ENCODE peak calls at places on chromosomes 11 and 22, in six cellular contexts. K is B cell, L is thyroid gland, F is stomach, J is fibroblast of the aortic adventitia, B is RWPE1. R is an unnamed sample.

GRCh38 chr11:60251485-60252207 is 8.7 kb upstream of the MS4A4E start:
- DNase-seq in J (no peak), B (no peak), F (no peak), K (no peak), L (no peak), R (peak)

GRCh38 chr11:44952082-44952481 is 1.4 kb upstream of the TP53I11 start:
- DNase-seq in J (no peak), L (peak), F (no peak), B (no peak), K (no peak), R (no peak)

GRCh38 chr11:102407901-102408300 is 44.7 kb downstream of the TMEM123 start:
- DNase-seq in K (no peak), F (no peak), L (no peak), J (no peak), B (no peak), R (no peak)

GRCh38 chr11:126149759-126150236 is 61.7 kb downstream of the RPUSD4 start:
- DNase-seq in B (no peak), F (no peak), J (no peak), L (no peak), K (no peak), R (no peak)

GRCh38 chr22:29290061-29290460 is 16.4 kb upstream of the GAS2L1 start:
- DNase-seq in F (no peak), J (no peak), K (no peak), L (no peak), B (no peak), R (no peak)

GRCh38 chr11:81725691-81726090 is 1008.0 kb downstream of the FAM181B start:
- DNase-seq in F (no peak), K (no peak), L (no peak), J (no peak), B (no peak), R (no peak)

GRCh38 chr11:102518296-102519094 is 12.1 kb downstream of the MMP7 start:
- DNase-seq in J (peak), B (no peak), L (no peak), K (no peak), F (no peak), R (no peak)

GRCh38 chr11:92880391-92880790 is 89.1 kb upstream of the MTNR1B start:
- DNase-seq in L (no peak), K (no peak), J (no peak), F (no peak), B (no peak), R (no peak)

GRCh38 chr11:80637011-80637410 is 1196.2 kb upstream of the TENM4 start:
- DNase-seq in B (no peak), L (no peak), J (no peak), F (no peak), K (no peak), R (no peak)

GRCh38 chr11:59556883-59557205 is 45.5 kb downstream of the OR4D9 start:
- DNase-seq in B (no peak), F (no peak), J (no peak), K (no peak), L (no peak), R (peak)

GRCh38 chr22:37274380-37274862 is 7.9 kb upstream of the CYTH4 start:
- DNase-seq in L (no peak), F (peak), B (no peak), J (no peak), K (no peak), R (no peak)

GRCh38 chr22:49555526-49555925 is 272.1 kb downstream of the BRD1 start:
- DNase-seq in J (no peak), F (no peak), K (no peak), L (no peak), B (no peak), R (no peak)

GRCh38 chr11:70034740-70035365 is 43.3 kb upstream of the ANO1 start:
- DNase-seq in F (peak), B (no peak), J (no peak), K (no peak), L (peak), R (no peak)

GRCh38 chr11:10413268-10413667 is 41.8 kb upstream of the AMPD3 start:
- DNase-seq in K (peak), J (no peak), L (no peak), F (no peak), B (no peak), R (peak)

GRCh38 chr11:93189462-93189861 is 8.3 kb downstream of the SLC36A4 start:
- DNase-seq in K (no peak), B (no peak), F (no peak), L (no peak), J (no peak), R (no peak)

GRCh38 chr11:130603585-130603906 is 155.1 kb downstream of the ADAMTS15 start:
- DNase-seq in J (no peak), L (no peak), K (no peak), F (no peak), B (no peak), R (no peak)

GRCh38 chr11:120912504-120912903 is 111.4 kb upstream of the TBCEL start:
- DNase-seq in K (no peak), L (no peak), B (peak), F (no peak), J (peak), R (no peak)

GRCh38 chr11:22304337-22304961 is 33.7 kb upstream of the SLC17A6 start:
- DNase-seq in B (peak), J (peak), L (no peak), K (no peak), F (no peak), R (no peak)

GRCh38 chr22:42820075-42820763 is 36.9 kb downstream of the ARFGAP3 start:
- DNase-seq in B (peak), J (peak), F (no peak), K (no peak), L (peak), R (no peak)

GRCh38 chr11:31968774-31969433 is 122.0 kb upstream of the RCN1 start:
- DNase-seq in B (no peak), L (no peak), F (no peak), K (no peak), J (peak), R (no peak)

GRCh38 chr11:2724653-2725366 is 25.0 kb upstream of the KCNQ1OT1 start:
- DNase-seq in F (no peak), L (peak), K (no peak), J (peak), B (no peak), R (no peak)

GRCh38 chr11:5204787-5205186 is 4.3 kb upstream of the OR51V1 start:
- DNase-seq in B (peak), F (no peak), L (no peak), K (no peak), J (peak), R (no peak)

GRCh38 chr11:7341551-7341950 is 89.8 kb downstream of the SYT9 start:
- DNase-seq in B (no peak), K (no peak), L (no peak), F (no peak), J (no peak), R (no peak)

GRCh38 chr11:95699631-95700470 is 89.7 kb downstream of the FAM76B start:
- DNase-seq in B (no peak), K (no peak), F (no peak), L (no peak), J (peak), R (no peak)

GRCh38 chr22:40612291-40612740 is 24.2 kb downstream of the MRTFA start:
- DNase-seq in F (no peak), K (no peak), J (no peak), L (no peak), B (no peak), R (no peak)

GRCh38 chr11:71311176-71311925 is 59.0 kb upstream of the SHANK2 start:
- DNase-seq in L (no peak), K (no peak), B (no peak), F (peak), J (no peak), R (no peak)

GRCh38 chr22:44658371-44658953 is 43.5 kb upstream of the PRR5 start:
- DNase-seq in K (no peak), F (no peak), B (no peak), J (peak), L (peak), R (no peak)

GRCh38 chr22:29062286-29062949 is 787 bp upstream of the C22orf31 start:
- DNase-seq in B (no peak), J (peak), K (no peak), L (peak), F (no peak), R (no peak)

GRCh38 chr22:32622004-32622761 is 147.6 kb downstream of the FBXO7 start:
- DNase-seq in J (peak), L (peak), B (no peak), F (no peak), K (no peak), R (no peak)

GRCh38 chr22:46110215-46110614 is 40.1 kb upstream of the PPARA start:
- DNase-seq in J (no peak), B (no peak), F (no peak), L (no peak), K (no peak), R (peak)

GRCh38 chr22:23061471-23062280 is 8.6 kb upstream of the GNAZ start:
- DNase-seq in K (peak), L (no peak), F (peak), J (no peak), B (no peak), R (no peak)

DNA sequence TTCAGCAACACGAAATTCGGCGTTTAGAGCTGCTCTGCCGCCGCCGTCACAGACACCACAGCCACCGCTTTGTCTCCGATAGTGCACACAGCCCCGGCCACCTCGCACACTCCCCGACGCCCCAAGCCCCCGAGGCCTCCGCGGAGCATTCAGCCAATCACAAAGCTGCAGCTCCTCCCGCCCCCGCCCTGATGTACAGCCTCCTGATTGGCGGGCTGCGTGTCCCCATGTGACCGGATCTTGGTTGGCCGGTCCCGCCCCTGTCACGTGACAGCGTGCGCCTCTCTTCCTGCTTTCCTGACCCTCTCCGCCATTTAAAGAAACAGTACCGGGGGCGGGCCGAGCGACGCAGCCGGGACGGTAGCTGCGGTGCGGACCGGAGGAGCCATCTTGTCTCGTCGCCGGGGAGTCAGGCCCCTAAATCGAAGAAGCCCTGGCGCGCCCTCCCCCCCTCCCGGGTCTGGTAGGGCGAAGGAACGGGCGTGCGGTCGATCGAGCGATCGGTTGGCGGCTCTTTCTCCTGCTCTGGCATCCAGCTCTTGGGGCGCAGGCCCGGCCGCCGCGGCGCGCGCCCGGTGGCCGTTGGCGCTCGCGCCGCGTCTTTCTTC is at the start of gene TUG1:
- DNase-seq in F (peak), J (peak), L (peak), K (peak), B (peak), R (peak)
- TF ChIP-seq CTCF in F (no peak), J (no peak), L (no peak), K (no peak), B (no peak), R (no peak)

GRCh38 chr11:67242548-67242947 is 23.7 kb upstream of the GRK2 start:
- DNase-seq in F (no peak), B (no peak), J (no peak), K (no peak), L (no peak), R (no peak)

GRCh38 chr11:67240575-67241389 is 25.5 kb upstream of the GRK2 start:
- DNase-seq in K (peak), B (peak), J (peak), L (peak), F (peak), R (peak)

GRCh38 chr11:67238894-67239794 is 27.1 kb upstream of the GRK2 start:
- DNase-seq in B (no peak), J (no peak), K (no peak), L (no peak), F (no peak), R (no peak)

GRCh38 chr11:67237574-67237973 is 28.7 kb upstream of the GRK2 start:
- DNase-seq in B (no peak), K (no peak), F (no peak), L (no peak), J (no peak), R (no peak)

GRCh38 chr11:67239795-67240574 is 26.3 kb upstream of the GRK2 start:
- DNase-seq in K (peak), B (peak), F (peak), J (peak), L (peak), R (peak)
- TF ChIP-seq CTCF in K (no peak), B (no peak), F (peak), J (peak), L (no peak), R (no peak)

GRCh38 chr11:73759520-73760065 is 1.3 kb downstream of the RAB6A start:
- DNase-seq in F (no peak), K (peak), B (peak), J (peak), L (no peak), R (peak)
- TF ChIP-seq CTCF in F (no peak), K (no peak), B (peak), J (peak), L (no peak), R (no peak)

GRCh38 chr11:61766353-61766841 is 14.0 kb downstream of the MYRF start:
- DNase-seq in J (no peak), K (no peak), B (no peak), F (peak), L (no peak), R (no peak)

GRCh38 chr11:61762798-61763197 is 10.4 kb downstream of the MYRF start:
- DNase-seq in J (no peak), L (no peak), K (no peak), B (no peak), F (no peak), R (no peak)

GRCh38 chr11:61765550-61766253 is 13.3 kb downstream of the MYRF start:
- DNase-seq in J (no peak), F (no peak), K (no peak), L (no peak), B (no peak), R (no peak)

GRCh38 chr11:61763930-61764605 is 11.6 kb downstream of the MYRF start:
- DNase-seq in J (no peak), B (no peak), F (no peak), K (no peak), L (no peak), R (no peak)

DNA sequence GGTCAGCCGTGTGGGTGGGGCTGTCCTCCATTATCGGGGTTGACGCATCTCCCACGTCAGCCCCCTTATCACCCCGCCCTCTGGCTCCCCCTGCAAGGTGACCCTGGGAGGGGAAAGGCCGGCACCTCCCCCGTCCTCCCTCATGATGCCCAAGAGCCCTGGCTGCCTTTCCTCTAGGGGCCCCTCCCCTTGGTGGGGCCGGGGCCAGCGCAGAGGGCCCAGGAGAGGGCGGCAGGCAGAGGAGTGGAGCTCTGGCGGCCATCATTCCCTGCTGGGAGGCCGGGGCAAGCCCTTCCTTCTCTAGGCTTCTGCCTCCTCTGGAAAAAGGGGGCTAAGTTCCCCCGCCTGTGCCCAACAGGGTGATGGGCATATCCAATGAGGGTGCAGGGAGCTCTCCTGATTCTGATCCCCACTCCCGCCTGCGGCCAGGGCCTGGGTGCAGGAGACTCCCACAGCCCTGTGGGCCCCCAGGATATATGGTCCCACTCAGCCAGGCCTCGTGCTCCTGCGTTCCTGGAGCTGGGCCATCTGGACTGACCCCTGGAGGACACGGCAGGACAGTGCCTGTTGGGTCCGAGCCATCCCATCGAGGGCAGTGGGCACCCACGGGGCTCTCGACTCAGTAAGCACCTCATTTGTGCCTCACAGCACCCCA is 12.3 kb downstream of the MYRF start:
- DNase-seq in F (peak), J (peak), L (no peak), B (no peak), K (no peak), R (no peak)
- TF ChIP-seq CTCF in F (no peak), J (no peak), L (no peak), B (no peak), K (no peak), R (no peak)

GRCh38 chr11:94418123-94418770 is 17.0 kb upstream of the GPR83 start:
- DNase-seq in L (no peak), K (no peak), J (no peak), F (no peak), B (no peak), R (no peak)
- TF ChIP-seq CTCF in L (no peak), K (no peak), J (no peak), F (no peak), B (no peak), R (no peak)

GRCh38 chr11:15194671-15195415 is 80.1 kb downstream of the INSC start:
- DNase-seq in F (no peak), K (no peak), J (peak), L (no peak), B (no peak), R (no peak)
- TF ChIP-seq CTCF in F (no peak), K (no peak), J (no peak), L (no peak), B (no peak), R (no peak)

DNA sequence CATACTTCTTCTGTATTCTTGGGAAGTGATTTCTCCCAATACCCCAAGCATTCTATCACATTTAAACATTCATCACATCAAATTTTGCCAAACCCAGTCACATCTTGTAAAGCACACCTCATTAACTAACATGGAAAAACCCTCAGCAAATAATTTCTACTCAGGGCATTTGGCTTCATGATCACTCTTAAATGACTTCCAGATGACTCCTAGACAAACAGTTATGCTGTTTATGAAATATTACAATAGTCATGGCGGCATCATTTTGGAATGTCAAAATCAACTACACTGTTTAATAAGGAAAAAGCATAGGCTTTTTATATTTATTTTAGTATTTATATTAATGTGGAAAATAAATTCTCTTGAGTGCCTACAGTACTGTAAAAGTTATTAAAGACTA is 47.3 kb upstream of the CCDC34 start:
- DNase-seq in J (no peak), F (no peak), L (no peak), K (no peak), B (no peak), R (no peak)
- TF ChIP-seq CTCF in J (no peak), F (no peak), L (no peak), K (no peak), B (no peak), R (no peak)

DNA sequence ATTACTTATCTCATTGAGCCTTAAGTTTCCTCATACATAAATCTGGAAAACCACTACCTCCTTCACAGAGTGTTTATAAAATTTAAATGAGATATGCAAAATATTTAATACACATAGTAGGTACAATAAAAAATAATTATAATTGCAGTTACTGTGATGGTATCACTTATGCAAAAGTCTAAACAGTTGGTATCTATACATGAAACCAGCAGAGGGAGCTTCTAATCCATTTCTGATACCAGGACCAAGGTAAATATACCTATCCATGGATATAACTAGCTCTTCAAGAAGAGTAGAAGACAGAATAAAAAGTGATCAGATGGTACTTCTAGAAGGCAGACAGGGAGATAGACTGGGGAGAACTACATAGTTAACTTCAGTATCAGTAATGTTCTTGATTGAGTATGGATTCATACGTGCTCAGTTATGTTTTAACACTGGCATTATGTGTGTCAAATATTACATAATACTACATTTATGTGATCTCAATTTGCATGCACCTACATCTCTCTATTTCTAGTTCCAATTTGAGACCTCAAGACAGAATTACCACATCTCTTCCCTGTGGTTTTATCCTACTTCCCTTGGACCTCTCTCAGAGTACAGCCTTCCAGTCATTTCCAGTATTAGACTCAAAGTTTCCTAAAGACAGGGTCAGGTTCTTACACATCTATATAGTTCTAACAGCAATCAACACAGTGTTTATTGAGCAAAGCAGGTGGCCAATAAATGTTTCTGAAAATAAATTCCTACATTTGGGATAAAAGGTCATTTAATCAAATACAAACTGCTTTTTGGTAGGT is 13.7 kb upstream of the TSG101 start:
- DNase-seq in B (peak), K (no peak), F (no peak), L (no peak), J (peak), R (no peak)
- TF ChIP-seq CTCF in B (peak), K (peak), F (peak), L (no peak), J (peak), R (peak)

R was measured in activated CD8-positive, alpha-beta T cell treated with anti-CD3 and anti-CD28 coated beads for 36 hours.